ENCODE peak calls at places on chromosome 20, in seven cellular contexts. E is RPMI7951; U is hypothalamus; I is endodermal cell; B is T follicular helper cell; W is HS-5; N is CD8-positive, alpha-beta T cell. C is an unnamed sample.

GRCh38 chr20:41436679-41437078 is 70.1 kb upstream of the EMILIN3 start:
- DNase-seq in E (peak), U (no peak), I (no peak), B (no peak), W (peak), N (no peak), C (no peak)

GRCh38 chr20:8777866-8778265 is 291.0 kb upstream of the PLCB4 start:
- DNase-seq in E (peak), U (no peak), I (no peak), B (no peak), W (peak), N (no peak), C (no peak)

GRCh38 chr20:11918280-11918952 is 723 bp downstream of the BTBD3 start:
- DNase-seq in E (no peak), U (no peak), I (no peak), B (no peak), W (no peak), N (no peak), C (no peak)

GRCh38 chr20:8854566-8854965 is 214.3 kb upstream of the PLCB4 start:
- DNase-seq in E (peak), U (no peak), I (peak), B (no peak), W (no peak), N (no peak), C (no peak)

GRCh38 chr20:64037498-64038213 is 1.7 kb downstream of the C20orf204 start:
- DNase-seq in E (no peak), U (no peak), I (peak), B (no peak), W (no peak), N (no peak), C (no peak)

GRCh38 chr20:51531141-51531710 is 11.3 kb downstream of the NFATC2 start:
- DNase-seq in E (peak), U (no peak), I (no peak), B (peak), W (no peak), N (no peak), C (peak)

GRCh38 chr20:48411265-48411664 is 416.5 kb downstream of the PREX1 start:
- DNase-seq in E (no peak), U (no peak), I (no peak), B (no peak), W (no peak), N (no peak), C (no peak)

GRCh38 chr20:48623176-48623905 is 204.5 kb downstream of the PREX1 start:
- DNase-seq in E (no peak), U (no peak), I (no peak), B (no peak), W (no peak), N (no peak), C (no peak)

GRCh38 chr20:7775072-7775471 is 165.2 kb downstream of the HAO1 start:
- DNase-seq in E (no peak), U (no peak), I (no peak), B (no peak), W (no peak), N (no peak), C (no peak)

GRCh38 chr20:45934046-45934586 is 367 bp upstream of the PCIF1 start:
- DNase-seq in E (peak), U (peak), I (peak), B (no peak), W (no peak), N (no peak), C (no peak)

GRCh38 chr20:8721098-8721497 is 347.8 kb upstream of the PLCB4 start:
- DNase-seq in E (peak), U (no peak), I (peak), B (no peak), W (no peak), N (no peak), C (no peak)

GRCh38 chr20:9514072-9514460 is 324 bp upstream of the LAMP5 start:
- DNase-seq in E (no peak), U (no peak), I (no peak), B (no peak), W (no peak), N (no peak), C (no peak)

GRCh38 chr20:11917663-11918062 is at the start of gene BTBD3:
- DNase-seq in E (no peak), U (peak), I (no peak), B (no peak), W (no peak), N (no peak), C (no peak)

C was measured in central memory CD4-positive, alpha-beta T cell.